ENCODE peak calls at places on chromosomes 7 and 10, in seven cellular contexts. One of them, this sample, is unnamed.

GRCh38 chr7:83148776-83149175 is 13.9 kb downstream of the PCLO start:
- DNase-seq in CD8-positive, alpha-beta T cell: no peak
- DNase-seq in suprapubic skin: no peak
- DNase-seq in right cardiac atrium: no peak
- DNase-seq in AG04450: no peak
- DNase-seq in psoas muscle: no peak
- DNase-seq in cardiac muscle cell: no peak
- DNase-seq in this sample: no peak

GRCh38 chr10:14396441-14397048 is 65.8 kb upstream of the FRMD4A start:
- DNase-seq in psoas muscle: no peak
- DNase-seq in CD8-positive, alpha-beta T cell: no peak
- DNase-seq in cardiac muscle cell: no peak
- DNase-seq in suprapubic skin: no peak
- DNase-seq in right cardiac atrium: no peak
- DNase-seq in AG04450: peak
- DNase-seq in this sample: no peak

GRCh38 chr10:92001995-92002394 is 78.4 kb downstream of the BTAF1 start:
- DNase-seq in CD8-positive, alpha-beta T cell: no peak
- DNase-seq in suprapubic skin: no peak
- DNase-seq in cardiac muscle cell: no peak
- DNase-seq in right cardiac atrium: no peak
- DNase-seq in AG04450: no peak
- DNase-seq in psoas muscle: no peak
- DNase-seq in this sample: no peak

GRCh38 chr10:85124592-85124991 is 796.2 kb downstream of the CCSER2 start:
- DNase-seq in psoas muscle: no peak
- DNase-seq in suprapubic skin: no peak
- DNase-seq in AG04450: no peak
- DNase-seq in CD8-positive, alpha-beta T cell: no peak
- DNase-seq in right cardiac atrium: no peak
- DNase-seq in cardiac muscle cell: peak
- DNase-seq in this sample: peak

GRCh38 chr7:112226701-112227276 is 20.3 kb downstream of the ZNF277 start:
- DNase-seq in suprapubic skin: no peak
- DNase-seq in psoas muscle: no peak
- DNase-seq in cardiac muscle cell: no peak
- DNase-seq in AG04450: no peak
- DNase-seq in right cardiac atrium: no peak
- DNase-seq in CD8-positive, alpha-beta T cell: no peak
- DNase-seq in this sample: no peak

GRCh38 chr7:124751017-124751416 is 14.6 kb downstream of the GPR37 start:
- DNase-seq in right cardiac atrium: no peak
- DNase-seq in suprapubic skin: no peak
- DNase-seq in psoas muscle: no peak
- DNase-seq in cardiac muscle cell: no peak
- DNase-seq in AG04450: no peak
- DNase-seq in CD8-positive, alpha-beta T cell: no peak
- DNase-seq in this sample: no peak

GRCh38 chr7:39199951-39200350 is 222.2 kb downstream of the POU6F2 start:
- DNase-seq in right cardiac atrium: no peak
- DNase-seq in CD8-positive, alpha-beta T cell: no peak
- DNase-seq in AG04450: no peak
- DNase-seq in psoas muscle: no peak
- DNase-seq in cardiac muscle cell: no peak
- DNase-seq in suprapubic skin: no peak
- DNase-seq in this sample: no peak

GRCh38 chr7:43700646-43701501 is 28.4 kb downstream of the COA1 start:
- DNase-seq in psoas muscle: no peak
- DNase-seq in suprapubic skin: no peak
- DNase-seq in AG04450: no peak
- DNase-seq in CD8-positive, alpha-beta T cell: no peak
- DNase-seq in cardiac muscle cell: no peak
- DNase-seq in right cardiac atrium: no peak
- DNase-seq in this sample: no peak

GRCh38 chr7:101598422-101598957 is 30.6 kb downstream of the MYL10 start:
- DNase-seq in right cardiac atrium: peak
- DNase-seq in CD8-positive, alpha-beta T cell: no peak
- DNase-seq in AG04450: no peak
- DNase-seq in cardiac muscle cell: no peak
- DNase-seq in suprapubic skin: no peak
- DNase-seq in psoas muscle: no peak
- DNase-seq in this sample: peak

GRCh38 chr7:52311886-52312285 is 723.5 kb upstream of the POM121L12 start:
- DNase-seq in cardiac muscle cell: no peak
- DNase-seq in suprapubic skin: no peak
- DNase-seq in CD8-positive, alpha-beta T cell: no peak
- DNase-seq in right cardiac atrium: no peak
- DNase-seq in AG04450: no peak
- DNase-seq in psoas muscle: no peak
- DNase-seq in this sample: no peak

GRCh38 chr7:52685351-52685750 is 350.1 kb upstream of the POM121L12 start:
- DNase-seq in suprapubic skin: no peak
- DNase-seq in AG04450: no peak
- DNase-seq in right cardiac atrium: no peak
- DNase-seq in CD8-positive, alpha-beta T cell: no peak
- DNase-seq in psoas muscle: no peak
- DNase-seq in cardiac muscle cell: no peak
- DNase-seq in this sample: no peak

GRCh38 chr7:27248427-27248806 is 5.8 kb downstream of the EVX1 start:
- DNase-seq in cardiac muscle cell: no peak
- DNase-seq in suprapubic skin: no peak
- DNase-seq in AG04450: no peak
- DNase-seq in CD8-positive, alpha-beta T cell: no peak
- DNase-seq in right cardiac atrium: no peak
- DNase-seq in psoas muscle: no peak
- DNase-seq in this sample: no peak

GRCh38 chr7:28144266-28144665 is 36.3 kb downstream of the JAZF1 start:
- DNase-seq in AG04450: no peak
- DNase-seq in cardiac muscle cell: peak
- DNase-seq in right cardiac atrium: peak
- DNase-seq in CD8-positive, alpha-beta T cell: no peak
- DNase-seq in psoas muscle: no peak
- DNase-seq in suprapubic skin: no peak
- DNase-seq in this sample: no peak

GRCh38 chr7:117076426-117076943 is 123.2 kb downstream of the ST7 start:
- DNase-seq in CD8-positive, alpha-beta T cell: no peak
- DNase-seq in psoas muscle: no peak
- DNase-seq in suprapubic skin: no peak
- DNase-seq in cardiac muscle cell: peak
- DNase-seq in AG04450: no peak
- DNase-seq in right cardiac atrium: peak
- DNase-seq in this sample: peak

GRCh38 chr7:131723926-131724325 is 167.5 kb upstream of the PODXL start:
- DNase-seq in CD8-positive, alpha-beta T cell: no peak
- DNase-seq in AG04450: no peak
- DNase-seq in suprapubic skin: no peak
- DNase-seq in right cardiac atrium: no peak
- DNase-seq in cardiac muscle cell: peak
- DNase-seq in psoas muscle: no peak
- DNase-seq in this sample: no peak

GRCh38 chr7:18580945-18581344 is 85.4 kb downstream of the HDAC9 start:
- DNase-seq in suprapubic skin: no peak
- DNase-seq in cardiac muscle cell: no peak
- DNase-seq in right cardiac atrium: no peak
- DNase-seq in AG04450: no peak
- DNase-seq in psoas muscle: no peak
- DNase-seq in CD8-positive, alpha-beta T cell: no peak
- DNase-seq in this sample: no peak

GRCh38 chr10:111974325-111974724 is 209.2 kb downstream of the GPAM start:
- DNase-seq in cardiac muscle cell: no peak
- DNase-seq in psoas muscle: no peak
- DNase-seq in CD8-positive, alpha-beta T cell: no peak
- DNase-seq in suprapubic skin: no peak
- DNase-seq in AG04450: no peak
- DNase-seq in right cardiac atrium: no peak
- DNase-seq in this sample: no peak

GRCh38 chr10:86104156-86104555 is 262.4 kb downstream of the GRID1 start:
- DNase-seq in psoas muscle: no peak
- DNase-seq in cardiac muscle cell: no peak
- DNase-seq in right cardiac atrium: no peak
- DNase-seq in suprapubic skin: no peak
- DNase-seq in CD8-positive, alpha-beta T cell: no peak
- DNase-seq in AG04450: no peak
- DNase-seq in this sample: no peak

GRCh38 chr10:42975558-42976352 is 101.1 kb upstream of the RET start:
- DNase-seq in right cardiac atrium: no peak
- DNase-seq in CD8-positive, alpha-beta T cell: no peak
- DNase-seq in cardiac muscle cell: no peak
- DNase-seq in suprapubic skin: peak
- DNase-seq in psoas muscle: peak
- DNase-seq in AG04450: no peak
- DNase-seq in this sample: no peak

GRCh38 chr10:120641695-120642094 is 184.7 kb downstream of the PLPP4 start:
- DNase-seq in AG04450: no peak
- DNase-seq in psoas muscle: no peak
- DNase-seq in suprapubic skin: no peak
- DNase-seq in CD8-positive, alpha-beta T cell: no peak
- DNase-seq in right cardiac atrium: no peak
- DNase-seq in cardiac muscle cell: no peak
- DNase-seq in this sample: no peak

GRCh38 chr7:148834605-148835004 is 49.5 kb downstream of the EZH2 start:
- DNase-seq in CD8-positive, alpha-beta T cell: no peak
- DNase-seq in right cardiac atrium: no peak
- DNase-seq in psoas muscle: no peak
- DNase-seq in suprapubic skin: no peak
- DNase-seq in cardiac muscle cell: no peak
- DNase-seq in AG04450: no peak
- DNase-seq in this sample: no peak
- H3K4me3 ChIP-seq in CD8-positive, alpha-beta T cell: no peak
- H3K4me3 ChIP-seq in right cardiac atrium: no peak
- H3K4me3 ChIP-seq in psoas muscle: no peak
- H3K4me3 ChIP-seq in suprapubic skin: no peak
- H3K4me3 ChIP-seq in cardiac muscle cell: no peak
- H3K4me3 ChIP-seq in AG04450: no peak
- H3K4me3 ChIP-seq in this sample: no peak

GRCh38 chr7:2521952-2522591 is 2.5 kb downstream of the LFNG start:
- DNase-seq in psoas muscle: no peak
- DNase-seq in AG04450: no peak
- DNase-seq in cardiac muscle cell: no peak
- DNase-seq in right cardiac atrium: peak
- DNase-seq in CD8-positive, alpha-beta T cell: peak
- DNase-seq in suprapubic skin: no peak
- DNase-seq in this sample: no peak

GRCh38 chr7:2520131-2520807 is 695 bp downstream of the LFNG start:
- DNase-seq in cardiac muscle cell: peak
- DNase-seq in right cardiac atrium: peak
- DNase-seq in suprapubic skin: no peak
- DNase-seq in AG04450: no peak
- DNase-seq in CD8-positive, alpha-beta T cell: no peak
- DNase-seq in psoas muscle: no peak
- DNase-seq in this sample: no peak

GRCh38 chr7:2521341-2521745 is 1.8 kb downstream of the LFNG start:
- DNase-seq in suprapubic skin: no peak
- DNase-seq in AG04450: no peak
- DNase-seq in right cardiac atrium: no peak
- DNase-seq in psoas muscle: no peak
- DNase-seq in cardiac muscle cell: no peak
- DNase-seq in CD8-positive, alpha-beta T cell: no peak
- DNase-seq in this sample: no peak

GRCh38 chr7:2519119-2519930 is at the start of gene LFNG:
- DNase-seq in suprapubic skin: no peak
- DNase-seq in AG04450: peak
- DNase-seq in CD8-positive, alpha-beta T cell: peak
- DNase-seq in right cardiac atrium: peak
- DNase-seq in cardiac muscle cell: peak
- DNase-seq in psoas muscle: peak
- DNase-seq in this sample: peak

GRCh38 chr7:2520808-2521146 is 1.2 kb downstream of the LFNG start:
- DNase-seq in AG04450: no peak
- DNase-seq in psoas muscle: no peak
- DNase-seq in cardiac muscle cell: no peak
- DNase-seq in suprapubic skin: no peak
- DNase-seq in CD8-positive, alpha-beta T cell: no peak
- DNase-seq in right cardiac atrium: no peak
- DNase-seq in this sample: no peak
- H3K4me3 ChIP-seq in AG04450: peak
- H3K4me3 ChIP-seq in psoas muscle: peak
- H3K4me3 ChIP-seq in cardiac muscle cell: no peak
- H3K4me3 ChIP-seq in suprapubic skin: peak
- H3K4me3 ChIP-seq in CD8-positive, alpha-beta T cell: peak
- H3K4me3 ChIP-seq in right cardiac atrium: peak
- H3K4me3 ChIP-seq in this sample: no peak

DNA sequence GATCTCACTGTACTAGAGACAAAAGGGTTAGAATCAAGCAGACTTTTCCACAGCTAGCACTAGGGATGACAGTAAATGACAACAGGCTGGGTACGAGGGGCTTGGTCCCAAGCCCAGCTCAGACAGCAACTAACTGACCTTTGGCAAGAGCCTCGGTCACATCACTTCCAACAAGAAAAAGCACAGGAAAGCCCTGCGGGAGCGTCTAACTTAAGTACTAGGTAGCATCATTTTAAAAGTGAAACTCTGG is 22.8 kb downstream of the CALML3 start:
- DNase-seq in right cardiac atrium: no peak
- DNase-seq in psoas muscle: no peak
- DNase-seq in AG04450: no peak
- DNase-seq in cardiac muscle cell: no peak
- DNase-seq in CD8-positive, alpha-beta T cell: no peak
- DNase-seq in suprapubic skin: no peak
- DNase-seq in this sample: no peak
- H3K4me3 ChIP-seq in right cardiac atrium: peak
- H3K4me3 ChIP-seq in psoas muscle: peak
- H3K4me3 ChIP-seq in AG04450: peak
- H3K4me3 ChIP-seq in cardiac muscle cell: no peak
- H3K4me3 ChIP-seq in CD8-positive, alpha-beta T cell: no peak
- H3K4me3 ChIP-seq in suprapubic skin: peak
- H3K4me3 ChIP-seq in this sample: no peak

DNA sequence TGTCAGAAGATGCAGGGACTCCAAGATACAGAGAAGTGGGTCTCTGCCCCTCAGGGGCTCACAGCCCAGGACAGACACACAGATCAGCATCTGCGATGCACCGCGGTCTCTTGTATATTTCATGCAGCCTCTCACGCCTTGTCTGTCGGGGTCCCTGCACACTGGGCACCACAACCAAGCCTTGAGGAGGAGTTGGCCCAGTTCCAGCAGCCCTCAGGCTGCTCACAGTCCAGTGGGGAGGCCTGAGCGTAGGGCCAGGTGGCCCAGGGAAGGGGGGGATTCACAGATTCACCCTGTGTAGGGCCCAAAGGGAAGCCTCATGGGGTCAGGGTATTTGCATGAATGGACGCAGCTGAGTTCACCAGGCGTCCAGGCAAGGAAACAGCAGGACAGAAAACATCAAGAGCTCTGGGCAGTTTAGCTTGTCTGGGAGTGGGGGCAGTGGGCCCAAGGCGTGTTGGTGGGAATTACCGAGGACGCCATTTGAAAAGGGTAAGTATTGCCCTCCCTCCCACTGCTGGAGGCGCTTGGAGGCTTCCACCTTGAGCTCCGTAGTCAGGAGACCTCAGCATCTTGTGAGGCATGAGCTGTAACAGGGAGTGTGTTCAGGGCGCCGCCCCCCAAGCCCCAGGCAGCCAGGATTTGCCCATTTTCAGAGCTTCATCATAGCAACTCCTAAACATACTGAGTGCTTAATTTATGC is 129.1 kb upstream of the CHST15 start:
- DNase-seq in suprapubic skin: no peak
- DNase-seq in right cardiac atrium: no peak
- DNase-seq in CD8-positive, alpha-beta T cell: no peak
- DNase-seq in AG04450: no peak
- DNase-seq in cardiac muscle cell: peak
- DNase-seq in psoas muscle: peak
- DNase-seq in this sample: no peak
- H3K4me3 ChIP-seq in suprapubic skin: no peak
- H3K4me3 ChIP-seq in right cardiac atrium: no peak
- H3K4me3 ChIP-seq in CD8-positive, alpha-beta T cell: no peak
- H3K4me3 ChIP-seq in AG04450: no peak
- H3K4me3 ChIP-seq in cardiac muscle cell: no peak
- H3K4me3 ChIP-seq in psoas muscle: no peak
- H3K4me3 ChIP-seq in this sample: no peak

This sample was measured in thyroid gland.